ENCODE peak calls at places on chromosomes 4 and X, in four cellular contexts. L, K, R and F are unnamed samples.

GRCh38 chrX:41029332-41029731 is 55.9 kb upstream of the USP9X start:
- DNase-seq in K (no peak), R (no peak), L (no peak), F (no peak)

GRCh38 chrX:12139934-12140611 is 1.8 kb downstream of the FRMPD4 start:
- DNase-seq in R (no peak), K (no peak), L (no peak), F (no peak)

GRCh38 chr4:137664416-137664815 is 132.1 kb upstream of the PCDH18 start:
- DNase-seq in L (no peak), K (no peak), R (no peak), F (no peak)

GRCh38 chr4:151313306-151314028 is 11.9 kb downstream of the SH3D19 start:
- DNase-seq in R (no peak), K (no peak), L (no peak), F (no peak)

GRCh38 chr4:1015746-1016145 is 4.3 kb downstream of the FGFRL1 start:
- DNase-seq in R (no peak), L (no peak), K (no peak), F (no peak)

GRCh38 chr4:185640809-185641675 is 105.7 kb upstream of the PDLIM3 start:
- DNase-seq in K (peak; percentile 63), R (no peak), L (no peak), F (no peak)

GRCh38 chr4:159487284-159487747 is 384.4 kb downstream of the RAPGEF2 start:
- DNase-seq in R (no peak), L (no peak), K (peak; percentile 65), F (no peak)

GRCh38 chrX:51894697-51895336 is 1.4 kb downstream of the MAGED1 start:
- DNase-seq in R (no peak), K (no peak), L (peak; percentile 55), F (no peak)

GRCh38 chr4:77240469-77241066 is 83.6 kb downstream of the CCNG2 start:
- DNase-seq in R (peak; percentile 31), K (peak; percentile 51), L (peak; percentile 67), F (peak; percentile 43)

GRCh38 chr4:46124773-46125172 is 919 bp upstream of the GABRG1 start:
- DNase-seq in R (no peak), L (no peak), K (no peak), F (peak; percentile 1)

GRCh38 chr4:121256346-121256745 is 92.2 kb upstream of the TNIP3 start:
- DNase-seq in R (peak; percentile 15), L (no peak), K (peak; percentile 13), F (no peak)

GRCh38 chrX:120664081-120664480 is 34.2 kb upstream of the C1GALT1C1 start:
- DNase-seq in R (no peak), K (peak; percentile 18), L (no peak), F (no peak)

GRCh38 chr4:170794532-170794931 is 704.8 kb upstream of the AADAT start:
- DNase-seq in L (no peak), R (no peak), K (no peak), F (no peak)

GRCh38 chr4:75995727-75996126 is 5.0 kb upstream of the SDAD1 start:
- DNase-seq in L (no peak), K (peak; percentile 42), R (no peak), F (no peak)

GRCh38 chr4:27916432-27917184 is 1056.0 kb downstream of the STIM2 start:
- DNase-seq in K (no peak), R (no peak), L (no peak), F (no peak)

GRCh38 chr4:147780137-147780777 is 48.4 kb downstream of the ARHGAP10 start:
- DNase-seq in L (peak; percentile 57), K (no peak), R (no peak), F (no peak)

GRCh38 chrX:130216312-130216711 is 44.5 kb downstream of the RAB33A start:
- DNase-seq in R (no peak), K (no peak), L (no peak), F (no peak)

GRCh38 chr4:96352051-96352517 is 512.2 kb downstream of the PDHA2 start:
- DNase-seq in R (no peak), K (peak; percentile 34), L (no peak), F (no peak)

GRCh38 chr4:8274772-8275241 is 5.3 kb downstream of the HTRA3 start:
- DNase-seq in R (no peak), L (peak; percentile 95), K (no peak), F (peak; percentile 53)

GRCh38 chr4:3041192-3042142 is 32.9 kb downstream of the HTT-AS start:
- DNase-seq in R (peak; percentile 42), L (peak; percentile 94), K (no peak), F (no peak)

GRCh38 chr4:3635090-3635820 is 103.0 kb upstream of the LRPAP1 start:
- DNase-seq in R (no peak), L (peak; percentile 6), K (no peak), F (no peak)

GRCh38 chr4:181959121-181959520 is 284.1 kb upstream of the TENM3 start:
- DNase-seq in L (no peak), K (no peak), R (no peak), F (no peak)

GRCh38 chr4:2058264-2059033 is 678 bp upstream of the NAT8L start:
- DNase-seq in R (no peak), L (peak; percentile 48), K (no peak), F (no peak)

GRCh38 chr4:47640911-47641310 is 155.8 kb downstream of the ATP10D start:
- DNase-seq in R (no peak), K (no peak), L (no peak), F (no peak)

GRCh38 chrX:136849395-136849794 is 31.1 kb downstream of the RBMX start:
- DNase-seq in R (no peak), K (no peak), L (no peak), F (no peak)

DNA sequence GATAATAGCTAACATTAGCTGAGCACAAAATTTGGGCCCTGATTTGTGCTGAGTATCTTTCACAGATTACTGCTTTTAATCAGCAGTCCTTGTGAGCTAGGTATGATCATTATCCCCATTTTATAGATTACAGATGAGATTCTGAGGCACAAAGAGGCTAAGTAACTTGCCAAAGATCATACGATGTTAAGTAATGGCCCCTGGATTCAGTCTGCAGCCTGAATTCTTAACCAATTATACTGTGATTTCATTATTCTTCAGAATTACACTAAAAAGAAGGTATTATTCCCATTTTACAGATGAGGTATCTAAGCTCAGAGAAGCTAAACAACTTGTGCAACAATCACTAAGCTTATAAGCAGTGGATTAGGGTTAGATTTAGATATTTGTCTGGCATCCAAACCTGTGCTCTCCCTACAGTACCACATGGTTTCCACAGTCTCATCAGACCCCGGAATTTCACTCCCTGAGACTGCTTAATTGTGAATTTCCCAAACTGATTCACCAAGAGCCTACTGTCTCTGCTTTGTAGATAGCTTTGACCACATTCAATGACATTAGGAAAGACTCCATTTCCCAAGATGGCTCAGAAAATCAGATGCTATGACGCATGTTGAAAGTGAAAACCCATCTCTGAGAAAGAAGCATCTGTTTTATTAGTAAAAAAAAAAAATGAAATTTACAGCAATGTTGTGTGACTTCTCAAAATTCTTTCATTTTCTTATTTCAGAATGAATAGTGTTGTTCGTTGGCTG is 97.7 kb upstream of the MYOZ2 start:
- DNase-seq in K (no peak), L (no peak), R (no peak), F (no peak)
- H3K27ac ChIP-seq in K (no peak overlapping the region), L (peak overlapping the region; percentile 98), R (no peak overlapping the region), F (no peak overlapping the region)

GRCh38 chr4:15035152-15035551 is 32.9 kb downstream of the CPEB2 start:
- DNase-seq in R (no peak), K (no peak), L (no peak), F (no peak)
- H3K27ac ChIP-seq in R (no peak overlapping the region), K (no peak overlapping the region), L (no peak overlapping the region), F (no peak overlapping the region)

GRCh38 chr4:127503111-127503510 is 129.6 kb upstream of the INTU start:
- DNase-seq in L (no peak), R (no peak), K (no peak), F (no peak)
- H3K27ac ChIP-seq in L (no peak overlapping the region), R (no peak overlapping the region), K (no peak overlapping the region), F (no peak overlapping the region)

DNA sequence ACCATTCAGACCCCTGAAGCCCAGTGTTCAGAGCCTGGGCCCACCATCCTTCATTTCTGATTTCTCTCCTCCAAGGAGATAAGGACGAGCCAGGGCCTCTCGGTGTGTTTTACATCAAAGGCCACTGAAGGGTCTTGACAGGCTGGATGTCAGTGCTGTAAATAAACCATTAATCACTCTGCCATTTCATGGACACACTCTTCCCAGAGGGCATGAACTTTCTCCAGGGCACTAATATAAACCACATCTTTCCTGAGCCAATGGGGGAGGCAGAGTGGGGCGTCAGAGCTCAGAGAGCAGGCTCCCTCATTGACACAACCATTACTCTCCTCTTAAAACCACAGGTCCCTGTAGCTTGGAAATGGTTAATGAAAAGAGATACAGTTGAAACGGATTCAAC is 200.7 kb downstream of the CHIC2 start:
- DNase-seq in L (no peak), R (no peak), K (no peak), F (no peak)
- H3K27ac ChIP-seq in L (no peak overlapping the region), R (no peak overlapping the region), K (no peak overlapping the region), F (no peak overlapping the region)

GRCh38 chrX:56995271-56995994 is at the start of gene SPIN3:
- DNase-seq in R (peak; percentile 51), L (peak; percentile 88), K (peak; percentile 73), F (peak; percentile 48)

DNA sequence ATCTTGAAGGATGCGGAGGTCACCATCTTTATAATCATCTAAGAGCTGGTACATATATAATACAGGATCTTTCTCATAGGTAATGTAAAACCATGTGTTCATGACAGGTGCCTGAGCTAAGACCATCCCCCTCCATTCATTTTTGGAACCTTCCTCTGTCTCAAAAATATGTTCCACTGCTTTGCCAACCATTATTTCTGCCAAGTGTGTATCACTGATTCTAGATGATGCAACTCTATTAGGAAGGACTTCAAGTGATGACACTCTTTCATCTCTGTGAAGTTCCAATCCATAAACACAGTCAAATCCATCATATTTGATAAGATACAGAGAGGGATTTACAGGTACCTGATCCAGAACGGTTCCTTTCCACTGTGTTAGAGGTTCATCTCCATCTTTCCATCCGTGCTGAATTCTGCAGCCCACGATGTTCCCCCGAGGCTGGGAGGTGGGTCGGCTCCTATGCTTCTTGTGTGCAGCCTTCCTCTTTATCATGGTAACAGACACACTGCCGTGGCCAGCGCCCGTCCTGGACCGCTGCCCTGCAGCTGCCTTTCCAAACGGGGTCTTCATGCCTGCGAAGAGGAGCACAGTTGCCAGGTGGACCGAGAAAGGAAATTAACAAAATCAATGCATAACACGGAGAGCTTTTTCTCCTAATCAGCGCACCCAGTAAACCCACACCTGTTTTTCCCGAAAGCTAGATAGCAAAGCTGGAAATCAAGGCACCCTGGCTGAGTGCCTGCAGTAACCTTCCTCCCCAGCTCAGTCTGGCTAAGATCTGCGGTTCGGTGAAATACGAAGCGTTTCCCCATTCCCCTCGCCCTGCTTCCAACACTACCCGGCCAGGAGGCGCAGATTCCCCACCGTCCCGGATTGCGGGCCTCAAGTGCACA is 718 bp downstream of the SPIN3 start:
- DNase-seq in R (no peak), L (no peak), K (no peak), F (no peak)
- H3K27ac ChIP-seq in R (peak overlapping the region; percentile 25), L (peak overlapping the region; percentile 80), K (peak overlapping the region; percentile 67), F (peak overlapping the region; percentile 45)

GRCh38 chr4:41213563-41214157 is 682 bp downstream of the APBB2 start:
- DNase-seq in L (peak; percentile 57), K (no peak), R (no peak), F (no peak)
- H3K27ac ChIP-seq in L (peak overlapping the region; percentile 69), K (peak overlapping the region; percentile 82), R (no peak overlapping the region), F (peak overlapping the region; percentile 82)

DNA sequence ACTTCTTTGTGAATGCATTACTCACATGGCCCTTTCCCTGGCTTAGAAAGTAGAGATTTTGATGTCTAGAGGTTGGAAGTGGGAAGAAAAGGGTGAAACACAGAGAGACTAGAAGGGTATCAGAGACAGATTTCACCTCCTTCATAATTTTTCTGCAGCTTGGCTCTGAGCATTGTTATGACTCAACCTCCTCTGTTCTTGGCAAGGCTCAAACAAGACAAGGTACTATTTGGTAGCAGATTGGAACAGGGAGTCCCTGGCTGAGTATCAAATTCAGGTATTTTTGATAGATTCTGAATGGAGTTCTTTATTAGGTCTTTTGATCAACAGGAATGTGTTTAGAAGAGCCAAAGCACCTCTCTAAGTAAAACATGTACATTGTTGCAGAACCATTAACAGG is 146.3 kb upstream of the CHRDL1 start:
- DNase-seq in R (no peak), K (no peak), L (no peak), F (no peak)
- H3K27ac ChIP-seq in R (no peak overlapping the region), K (no peak overlapping the region), L (no peak overlapping the region), F (no peak overlapping the region)

GRCh38 chr4:95118507-95118906 is 360.8 kb downstream of the BMPR1B start:
- DNase-seq in K (no peak), L (no peak), R (no peak), F (no peak)
- H3K27ac ChIP-seq in K (no peak overlapping the region), L (no peak overlapping the region), R (no peak overlapping the region), F (no peak overlapping the region)